ENCODE peak calls at places on chromosomes 12 and 14, in six cellular contexts. U, J, L, B, N and A are unnamed samples.

GRCh38 chr12:90515199-90516175 is 439.5 kb downstream of the CCER1 start:
- DNase-seq in J (peak), L (no peak), B (peak), U (no peak), N (no peak), A (peak)

GRCh38 chr12:26109343-26109841 is 15.4 kb downstream of the BHLHE41 start:
- DNase-seq in J (peak), N (no peak), U (peak), B (peak), L (no peak), A (no peak)

GRCh38 chr12:94150483-94151225 is 2.3 kb downstream of the PLXNC1 start:
- DNase-seq in B (no peak), U (no peak), N (peak), L (peak), J (no peak), A (no peak)

GRCh38 chr14:23569443-23570151 is 2.0 kb upstream of the AP1G2 start:
- DNase-seq in J (no peak), B (no peak), U (no peak), N (no peak), L (peak), A (no peak)

GRCh38 chr12:53781218-53781801 is 29.5 kb upstream of the CISTR start:
- DNase-seq in L (no peak), B (peak), J (no peak), N (no peak), U (no peak), A (no peak)

GRCh38 chr12:108564724-108565123 is 2.3 kb downstream of the ISCU start:
- DNase-seq in J (no peak), N (no peak), U (no peak), B (no peak), L (no peak), A (no peak)

GRCh38 chr14:84826349-84826748 is 703.6 kb upstream of the FLRT2 start:
- DNase-seq in J (no peak), N (no peak), L (no peak), B (no peak), U (no peak), A (no peak)

GRCh38 chr12:91877022-91877421 is 268.6 kb downstream of the BTG1 start:
- DNase-seq in B (peak), N (no peak), U (no peak), L (no peak), J (peak), A (peak)

GRCh38 chr14:103630364-103631108 is 1.5 kb downstream of the KLC1 start:
- DNase-seq in J (peak), N (no peak), U (no peak), L (no peak), B (peak), A (peak)

GRCh38 chr12:112527501-112527900 is 108.8 kb downstream of the PTPN11 start:
- DNase-seq in N (no peak), B (no peak), U (no peak), J (no peak), L (no peak), A (no peak)

GRCh38 chr12:40565029-40565633 is 127.1 kb upstream of the CNTN1 start:
- DNase-seq in U (no peak), B (no peak), L (no peak), J (no peak), N (no peak), A (no peak)

GRCh38 chr14:69387311-69387710 is 10.8 kb downstream of the ERH start:
- DNase-seq in N (no peak), B (peak), J (no peak), U (no peak), L (no peak), A (no peak)

DNA sequence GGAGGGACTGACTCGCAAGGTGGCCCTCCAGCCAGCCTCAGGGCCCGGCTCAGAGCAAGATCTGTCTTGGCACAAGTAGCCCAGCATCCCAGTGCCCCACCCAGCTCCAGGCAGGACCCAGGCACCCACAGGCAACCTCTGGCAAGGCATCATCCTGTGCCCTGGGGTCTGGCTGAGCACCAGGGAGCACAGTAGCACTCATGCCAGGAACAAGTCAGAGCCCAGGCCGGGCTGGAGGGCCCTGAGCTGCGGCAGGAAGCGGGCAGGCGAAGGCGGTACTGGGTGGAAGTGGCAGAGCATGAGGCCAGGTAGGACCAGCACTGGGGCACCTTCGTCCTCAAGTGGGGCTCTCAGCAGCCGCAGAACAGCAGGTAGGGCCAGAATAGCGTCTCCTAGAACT is 5.2 kb upstream of the DIO3 start:
- DNase-seq in N (no peak), L (no peak), J (no peak), B (no peak), U (no peak), A (no peak)
- H3K14ac ChIP-seq in N (peak), L (no peak), J (no peak), B (no peak), U (no peak), A (no peak)

GRCh38 chr14:63596998-63597658 is 44.5 kb downstream of the WDR89 start:
- DNase-seq in J (no peak), L (no peak), N (no peak), U (no peak), B (no peak), A (no peak)
- H4K8ac ChIP-seq in J (no peak), L (no peak), N (no peak), U (no peak), B (no peak), A (no peak)

GRCh38 chr12:124792961-124793441 is 70.7 kb downstream of the SCARB1 start:
- DNase-seq in L (no peak), B (peak), J (no peak), N (no peak), U (no peak), A (peak)
- H2BK5ac ChIP-seq in L (no peak), B (no peak), J (no peak), N (no peak), U (no peak), A (no peak)

GRCh38 chr12:31583878-31584277 is 7.1 kb downstream of the DENND5B start:
- DNase-seq in N (no peak), B (no peak), U (no peak), J (no peak), L (no peak), A (no peak)
- H3K14ac ChIP-seq in N (no peak), B (no peak), U (no peak), J (no peak), L (no peak), A (no peak)

DNA sequence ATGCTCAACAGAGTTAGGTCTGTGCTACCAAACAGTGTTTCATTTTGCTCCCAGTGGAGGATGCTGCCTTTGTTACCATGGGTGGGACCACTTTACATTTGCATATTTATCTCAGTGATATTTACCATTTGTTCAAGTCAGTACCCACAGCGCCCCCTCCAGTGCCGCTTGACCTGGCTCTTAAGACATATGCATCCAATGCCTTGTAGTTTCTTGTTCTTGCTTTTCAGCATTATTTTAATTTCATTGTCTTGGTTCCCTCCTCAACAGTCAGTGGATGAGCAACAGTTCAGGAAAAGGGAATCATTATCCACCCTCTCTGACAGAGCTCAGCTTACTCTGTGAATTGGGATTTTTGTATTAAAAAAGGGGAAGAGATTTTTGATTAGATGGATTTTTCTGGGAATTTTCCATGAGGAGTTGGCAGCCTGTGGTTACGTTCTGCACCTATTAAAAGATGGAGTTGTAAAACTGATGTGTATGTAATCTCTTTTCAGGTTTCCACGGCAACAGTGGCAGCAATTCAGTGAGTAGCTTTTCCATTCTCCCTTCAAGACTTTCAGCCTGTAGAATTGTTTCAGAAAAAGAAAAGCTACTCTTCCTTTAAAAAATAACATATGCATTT is 240.5 kb upstream of the DAAM1 start:
- DNase-seq in B (no peak), L (peak), N (no peak), J (peak), U (no peak), A (no peak)
- H4K8ac ChIP-seq in B (no peak), L (no peak), N (no peak), J (no peak), U (no peak), A (no peak)

GRCh38 chr14:101707863-101708620 is 53.5 kb upstream of the PPP2R5C start:
- DNase-seq in J (no peak), B (no peak), U (no peak), L (peak), N (no peak), A (no peak)

GRCh38 chr14:101707285-101707842 is 54.1 kb upstream of the PPP2R5C start:
- DNase-seq in B (peak), J (peak), L (peak), N (peak), U (peak), A (peak)

GRCh38 chr14:101705733-101706508 is 55.6 kb upstream of the PPP2R5C start:
- DNase-seq in B (no peak), J (peak), U (peak), N (peak), L (peak), A (peak)

GRCh38 chr14:101708853-101709532 is 52.5 kb upstream of the PPP2R5C start:
- DNase-seq in J (no peak), N (no peak), B (no peak), U (no peak), L (no peak), A (no peak)

GRCh38 chr14:101706509-101707284 is 54.8 kb upstream of the PPP2R5C start:
- DNase-seq in J (no peak), U (no peak), L (no peak), N (no peak), B (no peak), A (no peak)
- H2BK5ac ChIP-seq in J (no peak), U (peak), L (no peak), N (no peak), B (no peak), A (no peak)